ENCODE peak calls at places on chromosome 6, in ten cellular contexts. W, F, O, K, Z, Y, S, U, P and R are unnamed samples.

GRCh38 chr6:146546440-146546839 is 2.8 kb downstream of the RAB32 start:
- DNase-seq in F (no peak), Y (no peak), S (peak), P (no peak), W (peak), K (peak), U (no peak), Z (peak), O (peak), R (no peak)

GRCh38 chr6:137761487-137761886 is 105.6 kb upstream of the TNFAIP3 start:
- DNase-seq in K (no peak), S (no peak), Y (no peak), O (no peak), W (no peak), P (no peak), U (no peak), F (no peak), Z (no peak), R (no peak)

GRCh38 chr6:11386323-11386722 is 151.2 kb upstream of the TMEM170B start:
- DNase-seq in O (no peak), P (no peak), F (no peak), S (no peak), U (no peak), Z (no peak), W (no peak), K (no peak), Y (no peak), R (no peak)

GRCh38 chr6:35092362-35093117 is 48.6 kb downstream of the TCP11 start:
- DNase-seq in O (peak), P (no peak), U (no peak), Y (no peak), W (peak), F (no peak), K (peak), S (peak), Z (peak), R (no peak)

GRCh38 chr6:85516168-85516567 is 66.3 kb downstream of the NT5E start:
- DNase-seq in Y (no peak), S (peak), F (no peak), K (peak), Z (peak), W (no peak), U (no peak), P (no peak), O (peak), R (no peak)

GRCh38 chr6:34560366-34561226 is 4.5 kb upstream of the SPDEF start:
- DNase-seq in S (peak), U (no peak), W (peak), P (no peak), F (no peak), Y (peak), K (peak), Z (no peak), O (peak), R (no peak)

GRCh38 chr6:134295953-134296553 is 21.9 kb downstream of the SGK1 start:
- DNase-seq in O (peak), Z (peak), W (peak), P (no peak), U (no peak), K (peak), F (no peak), Y (peak), S (peak), R (no peak)

GRCh38 chr6:149831380-149831820 is 32.8 kb downstream of the LRP11 start:
- DNase-seq in K (no peak), S (no peak), O (no peak), F (no peak), W (no peak), Z (no peak), U (no peak), P (no peak), Y (no peak), R (no peak)

GRCh38 chr6:150191809-150192208 is 49.0 kb downstream of the PPP1R14C start:
- DNase-seq in W (no peak), P (no peak), U (no peak), Y (no peak), S (peak), Z (peak), O (peak), F (no peak), K (peak), R (no peak)

GRCh38 chr6:108078191-108078590 is 3.6 kb upstream of the OSTM1 start:
- DNase-seq in O (no peak), Z (no peak), F (no peak), U (no peak), S (no peak), P (no peak), W (no peak), Y (no peak), K (peak), R (no peak)

GRCh38 chr6:113147544-113147943 is 709.6 kb upstream of the MARCKS start:
- DNase-seq in U (no peak), O (peak), F (no peak), W (peak), K (peak), P (no peak), Z (no peak), Y (no peak), S (peak), R (no peak)

GRCh38 chr6:142207265-142207877 is 60.3 kb downstream of the VTA1 start:
- DNase-seq in K (peak), F (no peak), Y (peak), O (peak), P (no peak), W (peak), U (peak), S (peak), Z (peak), R (peak)

GRCh38 chr6:116196841-116197240 is 57.0 kb downstream of the TSPYL4 start:
- DNase-seq in P (no peak), O (no peak), Z (no peak), F (no peak), W (no peak), U (no peak), Y (no peak), K (no peak), S (no peak), R (no peak)

GRCh38 chr6:108760158-108761050 is 87.8 kb upstream of the ARMC2 start:
- DNase-seq in Y (no peak), K (peak), Z (no peak), F (no peak), W (peak), U (no peak), O (peak), S (peak), P (no peak), R (no peak)

GRCh38 chr6:14717307-14717706 is 528.6 kb upstream of the JARID2 start:
- DNase-seq in S (no peak), P (no peak), Z (no peak), W (no peak), U (no peak), O (no peak), F (no peak), K (no peak), Y (no peak), R (no peak)

GRCh38 chr6:56699066-56699654 is 56.5 kb upstream of the DST start:
- DNase-seq in F (no peak), K (peak), Z (peak), P (no peak), W (no peak), U (no peak), S (peak), Y (no peak), O (no peak), R (no peak)

GRCh38 chr6:109816452-109817374 is 125.6 kb downstream of the FIG4 start:
- DNase-seq in W (no peak), K (no peak), S (no peak), Y (no peak), F (no peak), O (no peak), U (no peak), P (no peak), Z (no peak), R (no peak)

GRCh38 chr6:90393232-90393884 is 96.7 kb upstream of the BACH2 start:
- DNase-seq in W (peak), K (peak), F (no peak), O (peak), Z (peak), S (peak), U (peak), Y (peak), P (no peak), R (peak)

GRCh38 chr6:4504700-4505099 is 271.5 kb upstream of the CDYL start:
- DNase-seq in O (no peak), Y (no peak), K (no peak), W (no peak), U (no peak), F (no peak), S (no peak), Z (no peak), P (no peak), R (no peak)

GRCh38 chr6:52595000-52595795 is 18.3 kb upstream of the TRAM2 start:
- DNase-seq in P (no peak), W (peak), K (peak), Z (peak), O (peak), Y (no peak), F (peak), S (peak), U (peak), R (no peak)

GRCh38 chr6:30259140-30260035 is 46.2 kb upstream of the TRIM26 start:
- DNase-seq in F (peak), U (peak), W (peak), P (peak), O (peak), K (peak), Y (peak), Z (peak), S (peak), R (peak)

GRCh38 chr6:90131614-90132423 is 164.8 kb downstream of the BACH2 start:
- DNase-seq in O (peak), K (peak), Z (no peak), F (no peak), W (peak), P (no peak), Y (no peak), S (peak), U (no peak), R (no peak)

GRCh38 chr6:153131037-153131981 is at the start of gene RGS17:
- DNase-seq in W (no peak), K (peak), S (peak), Z (peak), U (peak), O (peak), P (no peak), F (peak), Y (peak), R (no peak)

GRCh38 chr6:126812651-126813050 is 305.8 kb upstream of the RSPO3 start:
- DNase-seq in W (no peak), U (no peak), O (peak), K (peak), S (peak), Z (no peak), F (no peak), P (no peak), Y (no peak), R (no peak)

GRCh38 chr6:80223743-80224212 is 117.3 kb downstream of the BCKDHB start:
- DNase-seq in P (no peak), O (peak), W (peak), Y (no peak), F (no peak), K (no peak), Z (no peak), S (peak), U (no peak), R (no peak)

GRCh38 chr6:6689413-6690143 is 101.1 kb downstream of the LY86 start:
- DNase-seq in K (no peak), Y (no peak), W (peak), O (peak), Z (peak), U (no peak), S (peak), P (no peak), F (no peak), R (no peak)

GRCh38 chr6:115901896-115902295 is 158.8 kb downstream of the FRK start:
- DNase-seq in S (no peak), W (no peak), Y (no peak), O (no peak), K (no peak), F (no peak), P (no peak), U (no peak), Z (no peak), R (no peak)

GRCh38 chr6:25449774-25450173 is 170.6 kb downstream of the CARMIL1 start:
- DNase-seq in W (no peak), U (peak), S (no peak), O (no peak), K (no peak), Z (no peak), P (no peak), Y (no peak), F (no peak), R (no peak)

GRCh38 chr6:144678844-144679243 is 393.7 kb downstream of the UTRN start:
- DNase-seq in O (peak), P (no peak), Z (no peak), F (no peak), S (peak), U (no peak), W (peak), Y (no peak), K (peak), R (no peak)

GRCh38 chr6:102581378-102582124 is 1188.0 kb downstream of the GRIK2 start:
- DNase-seq in Z (no peak), W (no peak), K (no peak), Y (no peak), S (no peak), F (no peak), P (no peak), U (no peak), O (no peak), R (no peak)

GRCh38 chr6:166006593-166007301 is 160.9 kb downstream of the TBXT start:
- DNase-seq in Y (no peak), F (no peak), W (no peak), S (peak), Z (no peak), U (no peak), P (no peak), O (peak), K (peak), R (no peak)

GRCh38 chr6:138971601-138972000 is 16.5 kb downstream of the REPS1 start:
- DNase-seq in Z (peak), P (no peak), Y (no peak), F (no peak), O (peak), U (no peak), S (peak), K (peak), W (no peak), R (no peak)

GRCh38 chr6:37176268-37177082 is 6.5 kb downstream of the PIM1 start:
- DNase-seq in W (no peak), O (no peak), U (no peak), Y (no peak), Z (peak), S (no peak), P (no peak), K (no peak), F (no peak), R (no peak)

GRCh38 chr6:146153040-146153758 is 124.3 kb downstream of the GRM1 start:
- DNase-seq in Z (no peak), W (no peak), P (no peak), U (no peak), F (no peak), S (no peak), O (no peak), Y (no peak), K (no peak), R (no peak)

GRCh38 chr6:71496018-71496800 is 207.6 kb downstream of the OGFRL1 start:
- DNase-seq in U (no peak), Z (no peak), Y (no peak), P (no peak), F (no peak), K (peak), O (no peak), S (peak), W (no peak), R (no peak)